ENCODE peak calls at places on chromosomes 3 and 15, in four cellular contexts. One of them, this sample, is unnamed.

GRCh38 chr15:63067976-63068743 is 25.6 kb downstream of the TPM1 start:
- DNase-seq in K562: no peak
- DNase-seq in GM12878: no peak
- DNase-seq in HepG2: no peak
- DNase-seq in this sample: no peak

GRCh38 chr3:126466886-126467610 is 8.6 kb downstream of the ZXDC start:
- DNase-seq in K562: no peak
- DNase-seq in GM12878: no peak
- DNase-seq in HepG2: no peak
- DNase-seq in this sample: no peak

GRCh38 chr3:93992211-93992610 is 12.3 kb downstream of the ARL13B start:
- DNase-seq in K562: no peak
- DNase-seq in GM12878: no peak
- DNase-seq in HepG2: no peak
- DNase-seq in this sample: no peak

GRCh38 chr15:69154684-69155083 is 5.8 kb upstream of the GLCE start:
- DNase-seq in K562: no peak
- DNase-seq in GM12878: no peak
- DNase-seq in HepG2: no peak
- DNase-seq in this sample: no peak

GRCh38 chr3:39752751-39753150 is 56.7 kb upstream of the MYRIP start:
- DNase-seq in K562: no peak
- DNase-seq in GM12878: no peak
- DNase-seq in HepG2: no peak
- DNase-seq in this sample: no peak

GRCh38 chr15:90895571-90896117 is 7.5 kb upstream of the MAN2A2 start:
- DNase-seq in K562: peak
- DNase-seq in GM12878: no peak
- DNase-seq in HepG2: no peak
- DNase-seq in this sample: peak

GRCh38 chr3:42703695-42704025 is 1.1 kb upstream of the HHATL start:
- DNase-seq in K562: no peak
- DNase-seq in GM12878: no peak
- DNase-seq in HepG2: no peak
- DNase-seq in this sample: no peak

GRCh38 chr15:57259511-57260143 is 116.7 kb upstream of the CGNL1 start:
- DNase-seq in K562: no peak
- DNase-seq in GM12878: peak
- DNase-seq in HepG2: no peak
- DNase-seq in this sample: no peak

GRCh38 chr15:80090879-80091503 is 31.5 kb downstream of the ZFAND6 start:
- DNase-seq in K562: peak
- DNase-seq in GM12878: no peak
- DNase-seq in HepG2: no peak
- DNase-seq in this sample: no peak

GRCh38 chr3:48492461-48493202 is 11.3 kb downstream of the SHISA5 start:
- DNase-seq in K562: no peak
- DNase-seq in GM12878: no peak
- DNase-seq in HepG2: no peak
- DNase-seq in this sample: no peak
- TF ChIP-seq TARDBP in K562: no peak
- TF ChIP-seq TARDBP in GM12878: no peak
- TF ChIP-seq TARDBP in HepG2: no peak
- TF ChIP-seq TARDBP in this sample: no peak

DNA sequence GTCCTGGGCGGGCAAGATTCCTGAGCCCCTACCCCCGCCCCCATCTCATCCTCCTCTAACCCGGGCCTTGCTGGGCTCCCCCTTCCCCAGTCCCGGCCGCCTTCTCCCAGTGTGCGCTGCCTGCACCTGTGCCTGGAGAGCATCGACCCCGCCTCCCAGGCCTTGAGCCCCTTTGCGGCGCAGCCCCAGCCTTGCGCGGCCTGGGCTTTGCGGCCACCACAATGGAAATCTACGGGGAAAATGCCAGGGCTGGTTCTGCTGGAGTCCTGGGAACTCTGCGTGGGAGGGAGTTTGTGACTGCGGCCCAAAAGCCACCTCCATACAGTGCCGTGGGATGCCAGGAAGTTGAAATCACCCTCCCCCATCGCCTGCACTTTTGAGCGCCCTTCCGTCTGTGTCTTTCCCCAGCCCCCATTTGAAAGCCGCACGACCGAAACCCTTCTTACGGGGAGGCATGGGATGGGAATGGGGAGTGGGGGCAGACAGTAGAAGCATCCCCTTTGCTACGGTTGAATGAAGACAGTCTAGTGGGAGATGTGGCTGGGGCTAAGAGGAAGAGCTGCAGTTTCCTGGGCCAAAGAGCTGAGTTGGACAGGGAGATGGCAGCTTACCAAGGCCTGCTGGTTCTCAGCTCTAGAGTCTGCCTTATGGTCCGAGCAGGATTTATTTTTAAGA is 1.0 kb upstream of the SOX2 start:
- DNase-seq in K562: no peak
- DNase-seq in GM12878: no peak
- DNase-seq in HepG2: no peak
- DNase-seq in this sample: no peak
- TF ChIP-seq TARDBP in K562: no peak
- TF ChIP-seq TARDBP in GM12878: no peak
- TF ChIP-seq TARDBP in HepG2: no peak
- TF ChIP-seq TARDBP in this sample: no peak

DNA sequence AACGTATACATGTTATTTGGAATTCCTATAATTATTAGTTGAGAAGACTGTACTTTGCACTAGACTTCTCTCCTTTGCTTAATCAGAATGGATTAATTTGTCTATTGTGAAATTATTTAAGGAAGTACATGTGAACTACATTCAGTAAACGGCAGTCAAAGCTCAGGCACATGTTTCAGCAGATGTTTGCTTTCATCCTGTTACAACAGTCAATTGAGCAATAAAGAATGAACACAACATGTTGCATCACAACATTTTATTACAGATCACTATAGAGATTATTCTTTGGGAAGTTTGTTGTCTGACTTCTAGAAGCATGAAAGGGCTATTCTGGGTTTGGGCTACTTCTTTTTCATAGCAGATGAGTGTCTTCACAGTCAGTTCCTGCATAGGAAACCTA is 39.2 kb downstream of the RAB27A start:
- DNase-seq in K562: no peak
- DNase-seq in GM12878: no peak
- DNase-seq in HepG2: peak
- DNase-seq in this sample: no peak
- TF ChIP-seq TARDBP in K562: no peak
- TF ChIP-seq TARDBP in GM12878: no peak
- TF ChIP-seq TARDBP in HepG2: no peak
- TF ChIP-seq TARDBP in this sample: no peak

GRCh38 chr3:5426094-5426883 is 238.8 kb downstream of the EDEM1 start:
- DNase-seq in K562: peak
- DNase-seq in GM12878: no peak
- DNase-seq in HepG2: peak
- DNase-seq in this sample: peak
- TF ChIP-seq TARDBP in K562: no peak
- TF ChIP-seq TARDBP in GM12878: no peak
- TF ChIP-seq TARDBP in HepG2: no peak
- TF ChIP-seq TARDBP in this sample: no peak

GRCh38 chr3:169348276-169348675 is 315.2 kb downstream of the MECOM start:
- DNase-seq in K562: no peak
- DNase-seq in GM12878: no peak
- DNase-seq in HepG2: no peak
- DNase-seq in this sample: no peak

GRCh38 chr3:169347597-169347996 is 315.9 kb downstream of the MECOM start:
- DNase-seq in K562: no peak
- DNase-seq in GM12878: no peak
- DNase-seq in HepG2: no peak
- DNase-seq in this sample: no peak

GRCh38 chr3:169345662-169346331 is 317.7 kb downstream of the MECOM start:
- DNase-seq in K562: no peak
- DNase-seq in GM12878: no peak
- DNase-seq in HepG2: no peak
- DNase-seq in this sample: no peak

GRCh38 chr3:169342652-169343051 is 320.9 kb downstream of the MECOM start:
- DNase-seq in K562: no peak
- DNase-seq in GM12878: no peak
- DNase-seq in HepG2: no peak
- DNase-seq in this sample: no peak

GRCh38 chr3:169344465-169344864 is 319.0 kb downstream of the MECOM start:
- DNase-seq in K562: no peak
- DNase-seq in GM12878: no peak
- DNase-seq in HepG2: no peak
- DNase-seq in this sample: no peak
- TF ChIP-seq TARDBP in K562: no peak
- TF ChIP-seq TARDBP in GM12878: no peak
- TF ChIP-seq TARDBP in HepG2: no peak
- TF ChIP-seq TARDBP in this sample: no peak

This sample was measured in HEK293T.